ENCODE peak calls at places on chromosome 1, in four cellular contexts. T is HEK293T, U is Daoy, Z is astrocyte of the cerebellum. H is an unnamed sample.

GRCh38 chr1:61356995-61357394 is 274.6 kb downstream of the NFIA start:
- DNase-seq in T (no peak), U (no peak), Z (no peak), H (no peak)

GRCh38 chr1:39632491-39633417 is 6.7 kb downstream of the HEYL start:
- DNase-seq in T (no peak), Z (no peak), U (peak), H (peak)

GRCh38 chr1:4796161-4796998 is 142.0 kb downstream of the AJAP1 start:
- DNase-seq in T (no peak), Z (no peak), U (no peak), H (no peak)

GRCh38 chr1:181630838-181631237 is 147.5 kb downstream of the CACNA1E start:
- DNase-seq in T (no peak), U (no peak), Z (no peak), H (no peak)

GRCh38 chr1:118360817-118361216 is 175.8 kb upstream of the SPAG17 start:
- DNase-seq in T (no peak), U (peak), Z (peak), H (no peak)

GRCh38 chr1:27119270-27119618 is 35.7 kb downstream of the SLC9A1 start:
- DNase-seq in Z (no peak), U (no peak), T (no peak), H (no peak)

GRCh38 chr1:198121058-198121829 is 35.6 kb upstream of the NEK7 start:
- DNase-seq in Z (peak), T (no peak), U (peak), H (peak)

GRCh38 chr1:225097175-225097574 is 167.7 kb downstream of the DNAH14 start:
- DNase-seq in T (no peak), Z (no peak), U (no peak), H (no peak)

GRCh38 chr1:57003398-57004139 is 37.8 kb upstream of the C8B start:
- DNase-seq in U (no peak), T (no peak), Z (no peak), H (no peak)

GRCh38 chr1:72435025-72435424 is 152.7 kb upstream of the NEGR1 start:
- DNase-seq in U (peak), Z (peak), T (no peak), H (peak)

GRCh38 chr1:89322402-89322801 is 41.5 kb upstream of the GBP6 start:
- DNase-seq in U (no peak), T (no peak), Z (no peak), H (no peak)

GRCh38 chr1:10754571-10755329 is 41.7 kb downstream of the CASZ1 start:
- DNase-seq in T (no peak), U (no peak), Z (no peak), H (no peak)

GRCh38 chr1:230176871-230177411 is 109.9 kb downstream of the GALNT2 start:
- DNase-seq in U (no peak), Z (no peak), T (no peak), H (no peak)

GRCh38 chr1:91968334-91968733 is 19.1 kb downstream of the BRDT start:
- DNase-seq in T (no peak), U (no peak), Z (no peak), H (no peak)

GRCh38 chr1:243793298-243793697 is 56.7 kb downstream of the AKT3 start:
- DNase-seq in U (no peak), Z (no peak), T (no peak), H (no peak)

GRCh38 chr1:43288058-43288784 is 2.8 kb upstream of the C1orf210 start:
- DNase-seq in T (no peak), Z (no peak), U (no peak), H (no peak)